ENCODE peak calls at places on chromosomes 3 and 15, in nine cellular contexts. L is H9, Z is cardiac fibroblast, H is fibroblast of pulmonary artery, F is K562, C is AG10803, V is coronary artery, M is psoas muscle, N is glutamatergic neuron. E is an unnamed sample.
A peak's percentile ranks its signal among the peaks of the same experiment; 100 is the strongest.

GRCh38 chr3:33058780-33059179 is 38.2 kb downstream of the GLB1 start:
- DNase-seq in L (no peak), N (no peak), V (no peak), M (no peak), C (no peak), Z (no peak), F (no peak), H (no peak), E (no peak)

GRCh38 chr3:133130168-133130567 is 92.0 kb downstream of the TMEM108 start:
- DNase-seq in C (peak; percentile 8), N (no peak), M (no peak), Z (no peak), F (no peak), H (no peak), L (no peak), V (no peak), E (no peak)

GRCh38 chr3:21705769-21706168 is 45.2 kb downstream of the ZNF385D start:
- DNase-seq in C (peak; percentile 86), Z (peak; percentile 71), V (peak; percentile 86), F (no peak), L (no peak), N (no peak), M (peak; percentile 62), H (peak; percentile 73), E (no peak)

GRCh38 chr3:126897943-126898342 is 85.0 kb upstream of the PLXNA1 start:
- DNase-seq in H (no peak), Z (no peak), F (no peak), M (no peak), V (no peak), L (no peak), C (no peak), N (no peak), E (no peak)

GRCh38 chr15:79598639-79599038 is 166.5 kb downstream of the MINAR1 start:
- DNase-seq in Z (no peak), M (no peak), C (no peak), L (no peak), H (no peak), V (no peak), F (no peak), N (no peak), E (no peak)

GRCh38 chr3:108222813-108223307 is 636 bp upstream of the IFT57 start:
- DNase-seq in L (no peak), Z (peak; percentile 23), H (peak; percentile 20), C (no peak), N (no peak), V (no peak), F (peak; percentile 14), M (no peak), E (no peak)

GRCh38 chr3:83934208-83935150 is 1024.3 kb upstream of the CADM2 start:
- DNase-seq in L (no peak), M (no peak), H (no peak), C (no peak), Z (no peak), F (no peak), V (no peak), N (no peak), E (no peak)

GRCh38 chr3:89360155-89360554 is 252.7 kb downstream of the EPHA3 start:
- DNase-seq in M (no peak), Z (peak; percentile 26), H (no peak), C (peak; percentile 26), L (no peak), F (no peak), V (no peak), N (no peak), E (no peak)

GRCh38 chr3:72678380-72678779 is 169.9 kb downstream of the SHQ1 start:
- DNase-seq in Z (no peak), V (no peak), M (no peak), C (no peak), H (no peak), N (no peak), L (no peak), F (no peak), E (no peak)

GRCh38 chr3:134652409-134652831 is 1.6 kb upstream of the KY start:
- DNase-seq in C (peak; percentile 86), H (peak; percentile 34), Z (peak; percentile 46), F (no peak), L (no peak), V (no peak), N (no peak), M (no peak), E (no peak)

GRCh38 chr3:42477696-42478095 is 24.7 kb upstream of the VIPR1 start:
- DNase-seq in M (no peak), H (no peak), L (no peak), F (no peak), N (no peak), Z (no peak), C (no peak), V (peak; percentile 63), E (no peak)

GRCh38 chr3:122984007-122984406 is 43.6 kb downstream of the SEMA5B start:
- DNase-seq in L (peak; percentile 73), F (no peak), M (no peak), C (no peak), Z (no peak), H (no peak), V (no peak), N (no peak), E (no peak)

GRCh38 chr3:172271386-172271976 is 176.8 kb downstream of the GHSR start:
- DNase-seq in H (no peak), V (no peak), N (no peak), M (no peak), L (no peak), Z (no peak), C (peak; percentile 76), F (no peak), E (no peak)

GRCh38 chr15:51223771-51224229 is 114.6 kb downstream of the CYP19A1 start:
- DNase-seq in L (no peak), V (no peak), H (peak; percentile 78), F (peak; percentile 25), Z (peak; percentile 80), M (no peak), N (no peak), C (peak; percentile 100), E (no peak)

GRCh38 chr15:60932051-60932915 is 296.8 kb downstream of the RORA start:
- DNase-seq in C (peak; percentile 82), N (no peak), F (no peak), M (peak; percentile 93), Z (peak; percentile 74), L (peak; percentile 35), V (no peak), H (peak; percentile 61), E (no peak)

GRCh38 chr15:62104406-62104805 is 37.6 kb downstream of the C2CD4A start:
- DNase-seq in Z (no peak), L (no peak), M (no peak), N (no peak), C (no peak), V (no peak), F (no peak), H (no peak), E (no peak)

GRCh38 chr3:71127463-71128243 is 455.9 kb downstream of the FOXP1 start:
- DNase-seq in M (no peak), C (peak; percentile 36), V (no peak), L (no peak), N (no peak), H (peak; percentile 67), Z (peak; percentile 68), F (peak; percentile 33), E (no peak)

GRCh38 chr15:83410532-83410931 is 36.6 kb upstream of the SH3GL3 start:
- DNase-seq in Z (no peak), C (no peak), H (no peak), F (no peak), L (no peak), V (no peak), N (no peak), M (no peak), E (no peak)

GRCh38 chr3:185084402-185084801 is 68.5 kb downstream of the C3orf70 start:
- DNase-seq in F (no peak), N (no peak), L (no peak), V (no peak), H (no peak), C (no peak), M (no peak), Z (no peak), E (no peak)

GRCh38 chr3:148718982-148719862 is 21.5 kb downstream of the AGTR1 start:
- DNase-seq in M (no peak), Z (peak; percentile 44), H (peak; percentile 48), L (peak; percentile 35), C (peak; percentile 24), N (no peak), V (no peak), F (no peak), E (no peak)
- TF ChIP-seq CTCF in M (peak; percentile 34), Z (peak; percentile 53), H (peak; percentile 58), L (peak; percentile 53), C (peak; percentile 61), N (no peak), V (peak; percentile 36), F (no peak), E (no peak)

GRCh38 chr3:129224984-129225393 is 24.4 kb upstream of the COPG1 start:
- DNase-seq in C (peak; percentile 82), V (peak; percentile 86), M (peak; percentile 96), H (peak; percentile 72), N (no peak), Z (peak; percentile 88), L (peak; percentile 43), F (no peak), E (no peak)
- TF ChIP-seq CTCF in C (peak; percentile 5), V (no peak), M (no peak), H (no peak), N (no peak), Z (no peak), L (no peak), F (no peak), E (no peak)

DNA sequence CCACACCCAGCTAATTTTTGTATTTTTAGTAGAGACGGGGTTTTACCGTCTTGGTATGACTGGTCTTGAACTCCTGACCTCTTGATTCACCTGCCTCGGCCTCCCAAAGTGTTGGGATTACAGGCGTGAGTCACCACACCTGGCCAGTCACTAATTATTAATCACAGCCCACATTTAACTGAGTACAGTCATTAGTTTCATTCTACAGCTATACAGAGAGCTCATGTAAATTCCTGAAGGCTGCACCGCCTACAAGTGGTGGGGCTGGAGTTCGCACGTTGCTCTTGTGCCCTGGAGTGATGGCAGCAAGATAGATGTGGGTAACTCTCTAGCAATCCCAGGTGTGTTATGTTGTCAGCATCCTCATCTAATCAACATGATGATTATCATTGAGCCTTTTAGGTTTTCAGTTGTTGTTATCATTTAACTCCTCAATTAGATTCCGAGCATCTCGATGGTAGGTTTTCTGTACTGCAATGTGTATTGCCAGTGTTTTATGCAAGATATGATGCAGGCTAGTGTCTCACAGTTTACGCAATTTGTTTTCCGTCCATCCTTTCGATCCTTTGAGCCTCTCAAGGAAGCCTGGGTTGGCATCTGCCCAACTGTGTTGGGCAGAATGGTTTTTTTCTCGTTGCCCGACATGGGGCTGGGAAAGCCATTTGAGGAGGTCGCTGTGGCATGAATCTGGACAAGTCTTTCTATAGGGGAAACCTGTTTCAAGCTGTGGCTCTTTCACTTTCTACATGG is 216.3 kb downstream of the LPP start:
- DNase-seq in C (no peak), M (no peak), F (no peak), N (no peak), L (no peak), H (peak; percentile 11), Z (no peak), V (no peak), E (no peak)
- TF ChIP-seq CTCF in C (no peak), M (no peak), F (no peak), N (no peak), L (no peak), H (no peak), Z (no peak), V (no peak), E (no peak)

DNA sequence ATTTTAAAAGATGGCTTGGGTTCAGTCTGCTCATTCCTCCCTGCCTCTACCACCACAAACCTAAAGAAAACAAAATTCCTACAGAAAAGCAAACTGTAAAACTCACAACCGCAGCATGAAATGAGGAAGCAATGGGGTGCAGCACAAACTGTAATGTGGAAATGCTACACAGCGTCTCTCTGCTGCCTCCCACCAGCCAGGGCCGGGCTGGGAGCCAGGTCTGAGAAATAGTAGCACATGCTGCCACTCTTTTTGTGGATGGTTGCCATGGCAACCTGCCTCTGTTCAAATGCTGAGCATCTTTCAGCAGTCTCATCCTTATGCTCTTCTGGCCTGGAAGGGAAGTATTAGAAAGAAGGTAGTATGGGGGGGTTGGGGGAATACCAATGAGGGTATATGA is 55.4 kb downstream of the EOMES start:
- DNase-seq in V (no peak), F (peak; percentile 6), M (peak; percentile 79), Z (peak; percentile 93), L (peak; percentile 87), N (peak; percentile 60), C (peak; percentile 92), H (peak; percentile 85), E (no peak)
- TF ChIP-seq CTCF in V (no peak), F (no peak), M (no peak), Z (peak; percentile 5), L (peak; percentile 17), N (no peak), C (peak; percentile 6), H (peak; percentile 17), E (no peak)